ENCODE peak calls at places on chromosomes 7 and 10, in four cellular contexts. A is neuronal stem cell, K is endodermal cell, R is colonic mucosa. E is an unnamed sample.

GRCh38 chr7:18760046-18760445 is 264.5 kb downstream of the HDAC9 start:
- DNase-seq in K (no peak), A (no peak), R (no peak), E (no peak)

GRCh38 chr10:93435621-93436385 is 46.3 kb downstream of the MYOF start:
- DNase-seq in K (peak), R (no peak), A (peak), E (no peak)

GRCh38 chr10:43965918-43966570 is 317.4 kb upstream of the ZNF32 start:
- DNase-seq in A (no peak), R (no peak), K (peak), E (no peak)

GRCh38 chr7:145599376-145599775 is 517.2 kb upstream of the CNTNAP2 start:
- DNase-seq in R (no peak), A (no peak), K (no peak), E (no peak)

GRCh38 chr10:102645388-102645740 is 1.1 kb downstream of the TRIM8 start:
- DNase-seq in K (peak), R (peak), A (peak), E (no peak)

GRCh38 chr10:98460837-98461499 is 14.2 kb upstream of the HPS1 start:
- DNase-seq in A (no peak), K (no peak), R (peak), E (no peak)

GRCh38 chr7:152462995-152463713 is 27.4 kb upstream of the KMT2C start:
- DNase-seq in A (peak), K (no peak), R (no peak), E (no peak)

GRCh38 chr7:95766086-95766485 is 6.3 kb upstream of the DYNC1I1 start:
- DNase-seq in A (no peak), R (no peak), K (no peak), E (no peak)

GRCh38 chr7:103048833-103049232 is 25.8 kb downstream of the FBXL13 start:
- DNase-seq in A (peak), R (no peak), K (no peak), E (no peak)

GRCh38 chr7:112594397-112594796 is 113.6 kb downstream of the LSMEM1 start:
- DNase-seq in R (no peak), A (no peak), K (no peak), E (no peak)

GRCh38 chr7:102153586-102153948 is 133.1 kb upstream of the SH2B2 start:
- DNase-seq in R (no peak), A (no peak), K (no peak), E (no peak)

GRCh38 chr7:47771301-47771989 is 176.8 kb downstream of the PKD1L1 start:
- DNase-seq in K (no peak), A (no peak), R (no peak), E (no peak)
- H3K27ac ChIP-seq in K (no peak), A (no peak), R (no peak), E (no peak)

DNA sequence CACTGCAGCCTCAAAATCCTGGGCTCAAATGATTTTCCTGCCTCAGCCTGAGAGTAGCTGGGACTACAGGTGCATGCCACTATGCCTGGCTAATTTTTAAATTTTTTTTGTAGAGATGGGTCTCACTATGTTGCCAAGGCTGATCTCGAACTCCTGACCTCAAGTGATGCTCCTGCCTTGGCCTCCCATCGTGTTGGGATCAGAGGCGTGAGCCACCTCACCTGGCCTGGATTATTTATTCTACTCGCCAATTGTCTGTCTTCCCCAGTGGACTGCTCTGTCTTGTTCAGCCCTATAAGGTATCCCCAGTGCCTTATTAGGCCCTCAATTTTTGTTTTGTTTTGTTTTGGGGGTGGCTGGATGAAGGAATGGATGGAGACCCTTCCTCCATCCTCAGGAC is 672 bp upstream of the DENND10 start:
- DNase-seq in R (no peak), A (peak), K (peak), E (no peak)
- H3K27ac ChIP-seq in R (no peak), A (no peak), K (no peak), E (no peak)

GRCh38 chr7:99129001-99129400 is 14.9 kb downstream of the SMURF1 start:
- DNase-seq in R (no peak), K (no peak), A (no peak), E (no peak)
- H3K27ac ChIP-seq in R (peak), K (no peak), A (no peak), E (no peak)

GRCh38 chr7:39406464-39406863 is 159.7 kb upstream of the YAE1 start:
- DNase-seq in A (no peak), R (no peak), K (no peak), E (no peak)
- H3K27ac ChIP-seq in A (no peak), R (no peak), K (no peak), E (no peak)